ENCODE peak calls at places on chromosomes 12 and 14, in eight cellular contexts. S, A, B, F, N, Y, G and U are unnamed samples. For H3K4me1, the result is how much of the 10 kb centered on the place peaks cover.

GRCh38 chr14:77284066-77284855 is 13.3 kb upstream of the NGB start:
- DNase-seq in S (no peak), A (no peak), B (no peak), F (no peak), N (no peak), Y (no peak), G (no peak), U (no peak)

GRCh38 chr12:80766897-80767296 is 50.2 kb downstream of the MYF5 start:
- DNase-seq in S (no peak), A (no peak), B (no peak), F (no peak), N (peak), Y (no peak), G (no peak), U (no peak)

GRCh38 chr12:66011731-66012130 is 118.8 kb downstream of the LLPH start:
- DNase-seq in S (no peak), A (no peak), B (no peak), F (no peak), N (no peak), Y (no peak), G (peak), U (no peak)

GRCh38 chr14:35386673-35387125 is 17.9 kb downstream of the NFKBIA start:
- DNase-seq in S (no peak), A (peak), B (no peak), F (no peak), N (no peak), Y (no peak), G (no peak), U (no peak)

GRCh38 chr14:103528158-103528511 is 861 bp upstream of the TRMT61A start:
- DNase-seq in S (no peak), A (no peak), B (peak), F (no peak), N (no peak), Y (no peak), G (no peak), U (no peak)

GRCh38 chr12:93098077-93098476 is 169.0 kb upstream of the EEA1 start:
- DNase-seq in S (no peak), A (peak), B (peak), F (no peak), N (peak), Y (peak), G (peak), U (no peak)

GRCh38 chr12:50425859-50426258 is 25.2 kb downstream of the LARP4 start:
- DNase-seq in S (no peak), A (no peak), B (no peak), F (no peak), N (no peak), Y (no peak), G (no peak), U (no peak)

GRCh38 chr12:19688489-19688888 is 249.2 kb downstream of the AEBP2 start:
- DNase-seq in S (no peak), A (no peak), B (no peak), F (no peak), N (no peak), Y (no peak), G (peak), U (no peak)

GRCh38 chr12:124380793-124381453 is 86.0 kb downstream of the RFLNA start:
- DNase-seq in S (no peak), A (no peak), B (no peak), F (no peak), N (no peak), Y (no peak), G (peak), U (no peak)
- H3K4me1 ChIP-seq in S (under half), A (half or more), B (under half), F (under half), N (under half), Y (under half), G (half or more), U (half or more)

GRCh38 chr12:111597731-111598636 is 1.1 kb downstream of the ATXN2 start:
- DNase-seq in S (no peak), A (peak), B (peak), F (peak), N (no peak), Y (peak), G (peak), U (peak)
- TF ChIP-seq POLR2A in S (peak), A (no peak), B (peak), F (no peak), N (peak), Y (no peak), G (no peak), U (no peak)

GRCh38 chr14:64508215-64508776 is 3.7 kb downstream of the ZBTB1 start:
- DNase-seq in S (no peak), A (no peak), B (no peak), F (no peak), N (peak), Y (no peak), G (no peak), U (no peak)
- H3K4me3 ChIP-seq in S (no peak), A (no peak), B (no peak), F (no peak), N (peak), Y (no peak), G (no peak), U (no peak)

GRCh38 chr14:99554184-99554583 is 49.8 kb downstream of the CCDC85C start:
- DNase-seq in S (no peak), A (no peak), B (no peak), F (no peak), N (no peak), Y (no peak), G (no peak), U (no peak)
- H3K4me1 ChIP-seq in S (half or more), A (under half), B (under half), F (under half), N (under half), Y (under half), G (under half), U (under half)

GRCh38 chr12:113895176-113895575 is 70.9 kb downstream of the RBM19 start:
- DNase-seq in S (no peak), A (no peak), B (no peak), F (no peak), N (no peak), Y (no peak), G (no peak), U (no peak)

GRCh38 chr12:113891737-113892520 is 74.2 kb downstream of the RBM19 start:
- DNase-seq in S (no peak), A (no peak), B (no peak), F (no peak), N (no peak), Y (no peak), G (peak), U (no peak)

GRCh38 chr12:113892556-113892955 is 73.6 kb downstream of the RBM19 start:
- DNase-seq in S (no peak), A (no peak), B (no peak), F (no peak), N (no peak), Y (no peak), G (no peak), U (no peak)

GRCh38 chr12:113894717-113895116 is 71.4 kb downstream of the RBM19 start:
- DNase-seq in S (no peak), A (no peak), B (no peak), F (no peak), N (no peak), Y (no peak), G (no peak), U (no peak)

DNA sequence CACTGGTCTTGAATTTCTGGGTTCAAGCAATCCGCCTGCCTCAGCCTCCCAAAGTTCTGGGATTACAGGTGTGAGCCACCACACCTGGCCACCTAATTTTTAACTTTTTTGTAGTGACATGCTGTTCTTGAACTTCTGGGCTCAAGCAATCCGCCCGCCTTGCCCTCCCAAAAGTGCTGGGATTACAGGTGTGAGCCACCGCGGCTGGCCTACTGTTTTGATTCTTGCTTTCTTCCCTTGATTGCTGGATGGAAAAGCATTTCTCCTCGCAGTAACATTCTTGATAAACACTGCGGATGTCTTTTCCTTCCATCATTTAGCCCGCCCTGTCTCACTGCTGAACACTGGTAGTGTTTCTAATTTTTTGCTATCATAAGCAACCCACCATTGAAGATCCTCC is 72.9 kb downstream of the RBM19 start:
- DNase-seq in S (no peak), A (no peak), B (no peak), F (no peak), N (no peak), Y (no peak), G (no peak), U (no peak)
- TF ChIP-seq POLR2A in S (no peak), A (no peak), B (no peak), F (no peak), N (no peak), Y (no peak), G (no peak), U (no peak)

GRCh38 chr14:69614592-69614991 is 3.2 kb downstream of the SUSD6 start:
- DNase-seq in S (no peak), A (peak), B (peak), F (no peak), N (peak), Y (no peak), G (no peak), U (peak)
- H3K4me3 ChIP-seq in S (no peak), A (peak), B (peak), F (no peak), N (peak), Y (no peak), G (no peak), U (no peak)

DNA sequence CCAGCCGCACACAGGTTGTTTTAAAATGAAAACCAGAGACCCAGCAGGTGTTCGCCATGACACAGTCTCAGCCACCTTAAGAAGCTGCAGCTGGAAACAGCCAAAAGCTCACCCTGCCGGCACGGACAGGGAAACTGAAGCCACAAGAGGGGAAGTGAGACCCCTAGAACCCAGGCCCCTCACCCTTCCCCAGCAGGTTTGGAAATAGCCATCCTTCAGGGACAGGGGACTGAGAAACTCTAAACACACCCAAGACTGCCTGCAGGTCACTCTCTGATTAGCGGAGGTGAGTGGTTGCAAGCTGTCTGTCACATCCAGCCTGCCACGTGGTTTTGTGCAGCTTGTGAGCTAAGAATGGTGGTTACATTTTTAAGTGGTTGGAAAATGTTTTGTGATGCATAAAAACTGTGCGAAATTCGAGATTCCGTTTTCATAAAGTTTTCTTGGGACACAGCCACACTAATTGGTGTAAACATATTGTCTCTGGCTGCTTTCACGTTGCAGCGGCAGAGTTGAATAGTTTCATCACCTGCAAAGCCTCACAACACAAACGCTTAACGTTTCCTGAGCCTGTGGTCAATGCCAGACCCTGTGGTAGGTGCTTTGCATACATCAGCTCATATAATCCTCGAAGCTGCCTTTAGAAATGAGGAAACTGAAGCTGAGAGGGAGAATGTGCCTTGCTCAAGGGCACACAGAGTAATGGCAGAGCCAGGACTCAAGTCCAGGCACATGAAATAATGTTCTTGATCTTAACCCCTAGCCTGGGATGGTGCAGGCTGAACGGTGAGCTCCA is 1.7 kb upstream of the SELPLG start:
- DNase-seq in S (no peak), A (peak), B (peak), F (no peak), N (peak), Y (no peak), G (no peak), U (no peak)
- H3K4me1 ChIP-seq in S (under half), A (under half), B (under half), F (under half), N (half or more), Y (under half), G (under half), U (under half)

DNA sequence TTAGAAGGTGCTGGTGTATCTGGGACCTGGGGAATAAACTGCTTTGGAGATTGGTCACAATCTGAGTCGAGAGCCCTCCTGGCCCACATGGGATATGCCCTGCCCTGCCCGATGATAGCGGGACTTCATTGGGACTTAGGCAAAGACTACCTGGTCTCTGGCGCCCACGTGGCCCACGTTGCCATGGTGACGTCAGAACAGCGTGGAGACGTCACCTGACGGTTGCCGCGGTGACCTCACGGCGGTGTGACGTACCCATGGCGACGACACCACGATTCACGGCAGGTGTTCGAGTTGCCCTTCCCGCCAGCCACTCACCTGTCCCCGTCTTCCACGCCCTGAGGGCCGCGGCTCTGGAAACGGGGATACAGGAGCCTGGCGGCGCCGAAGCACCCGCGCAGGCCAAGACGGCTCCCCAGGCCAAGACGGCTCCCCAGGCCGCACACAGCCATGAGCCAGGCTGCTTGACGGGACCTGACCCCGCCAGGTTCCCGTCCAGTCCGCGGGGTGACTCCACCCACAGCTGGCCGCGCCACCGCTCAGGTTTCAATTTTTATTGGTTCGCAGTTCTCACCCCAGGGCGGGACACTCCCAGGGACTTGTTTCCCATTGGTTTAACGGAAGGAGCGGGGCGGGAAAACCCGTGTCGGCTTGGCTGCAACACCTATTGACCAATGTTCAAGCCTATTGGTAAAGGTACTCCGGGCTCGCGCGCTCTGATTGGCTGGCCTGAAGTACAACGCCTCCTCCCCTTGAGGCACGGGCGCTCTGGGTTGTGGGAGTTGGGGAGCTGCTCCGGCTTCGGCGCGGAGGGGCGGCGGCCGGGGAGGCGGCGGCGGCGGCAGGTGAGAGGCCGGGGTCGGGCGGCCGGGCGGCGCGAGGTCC is at the start of the genes MMAB and MVK:
- DNase-seq in S (peak), A (peak), B (peak), F (peak), N (peak), Y (peak), G (peak), U (peak)
- TF ChIP-seq POLR2A in S (peak), A (no peak), B (peak), F (peak), N (peak), Y (no peak), G (peak), U (peak)